ENCODE peak calls at places on chromosome 22, in six cellular contexts. M is SK-N-SH, A is HCT116, J is GM23248, G is MM.1S, W is neural progenitor cell. T is an unnamed sample. For H3K4me1, the result is how much of the 10 kb centered on the place peaks cover.

GRCh38 chr22:30861131-30861530 is 107.4 kb downstream of the MORC2 start:
- DNase-seq in W (no peak), A (no peak), J (no peak), G (no peak), M (peak), T (no peak)

GRCh38 chr22:30159561-30160353 is 79.5 kb downstream of the HORMAD2 start:
- DNase-seq in G (no peak), A (no peak), M (no peak), J (peak), W (no peak), T (peak)

GRCh38 chr22:40463727-40464126 is 93.3 kb downstream of the SGSM3 start:
- DNase-seq in A (no peak), J (no peak), G (no peak), W (no peak), M (no peak), T (no peak)

GRCh38 chr22:17563936-17564391 is 666 bp downstream of the SLC25A18 start:
- DNase-seq in G (no peak), A (no peak), J (peak), W (no peak), M (no peak), T (no peak)

GRCh38 chr22:28002181-28002700 is 83.2 kb upstream of the PITPNB start:
- DNase-seq in W (no peak), G (no peak), A (no peak), M (peak), J (peak), T (no peak)

GRCh38 chr22:35407352-35407751 is 7.4 kb downstream of the MCM5 start:
- DNase-seq in G (no peak), J (no peak), A (no peak), W (no peak), M (no peak), T (no peak)

GRCh38 chr22:33726294-33726711 is 194.0 kb downstream of the LARGE1 start:
- DNase-seq in W (no peak), J (peak), G (no peak), A (no peak), M (no peak), T (peak)

GRCh38 chr22:22164541-22165272 is 79.9 kb upstream of the VPREB1 start:
- DNase-seq in G (no peak), J (no peak), M (no peak), W (peak), A (no peak), T (no peak)

GRCh38 chr22:36027960-36028645 is 521 bp downstream of the RBFOX2 start:
- DNase-seq in J (no peak), G (peak), W (peak), A (no peak), M (peak), T (peak)

GRCh38 chr22:30893434-30894370 is 74.9 kb downstream of the MORC2 start:
- DNase-seq in M (no peak), W (no peak), G (no peak), A (no peak), J (no peak), T (no peak)

GRCh38 chr22:41911292-41911611 is 3.6 kb downstream of the SHISA8 start:
- DNase-seq in G (no peak), W (peak), J (no peak), A (no peak), M (no peak), T (no peak)

GRCh38 chr22:47367993-47368945 is 605.8 kb downstream of the TBC1D22A start:
- DNase-seq in A (no peak), J (no peak), W (no peak), M (no peak), G (no peak), T (no peak)

GRCh38 chr22:31652911-31653684 is 8.9 kb downstream of the PISD start:
- DNase-seq in G (no peak), J (no peak), M (no peak), W (no peak), A (no peak), T (peak)

GRCh38 chr22:18954941-18955571 is 19.0 kb upstream of the PRODH start:
- DNase-seq in W (no peak), M (no peak), G (no peak), J (no peak), A (no peak), T (no peak)

GRCh38 chr22:48483764-48484528 is 1343.7 kb downstream of the BRD1 start:
- DNase-seq in M (no peak), W (peak), A (no peak), J (no peak), G (no peak), T (no peak)

GRCh38 chr22:22467112-22467511 is 41.4 kb downstream of the ZNF280B start:
- DNase-seq in W (no peak), A (no peak), J (no peak), G (no peak), M (no peak), T (no peak)

GRCh38 chr22:27642104-27642800 is 159.3 kb downstream of the MN1 start:
- DNase-seq in J (no peak), W (peak), G (no peak), A (no peak), M (peak), T (no peak)

DNA sequence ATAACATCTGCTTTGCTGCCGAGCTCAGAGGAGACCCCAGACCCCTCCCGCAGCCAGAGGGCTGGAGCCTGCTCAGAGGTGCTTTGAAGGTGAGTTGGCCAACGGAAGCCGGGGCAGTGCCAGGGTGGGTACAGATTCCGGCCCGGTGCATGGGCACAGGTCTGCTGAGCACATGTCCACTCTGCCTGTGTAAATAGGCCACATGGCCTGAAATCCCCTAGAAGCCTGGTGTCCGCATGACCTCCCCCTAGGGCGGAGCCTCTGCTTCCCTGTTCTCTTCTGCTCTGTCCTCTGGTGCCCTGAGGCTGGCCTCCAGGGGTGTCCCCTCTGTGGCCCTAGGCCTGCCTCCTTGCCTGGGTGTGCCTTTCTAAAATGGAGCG is 19.6 kb upstream of the TXNRD2 start:
- DNase-seq in A (no peak), G (no peak), W (no peak), J (no peak), M (peak), T (no peak)
- H3K4me1 ChIP-seq in A (under half), G (under half), W (under half), J (under half), M (under half), T (under half)

DNA sequence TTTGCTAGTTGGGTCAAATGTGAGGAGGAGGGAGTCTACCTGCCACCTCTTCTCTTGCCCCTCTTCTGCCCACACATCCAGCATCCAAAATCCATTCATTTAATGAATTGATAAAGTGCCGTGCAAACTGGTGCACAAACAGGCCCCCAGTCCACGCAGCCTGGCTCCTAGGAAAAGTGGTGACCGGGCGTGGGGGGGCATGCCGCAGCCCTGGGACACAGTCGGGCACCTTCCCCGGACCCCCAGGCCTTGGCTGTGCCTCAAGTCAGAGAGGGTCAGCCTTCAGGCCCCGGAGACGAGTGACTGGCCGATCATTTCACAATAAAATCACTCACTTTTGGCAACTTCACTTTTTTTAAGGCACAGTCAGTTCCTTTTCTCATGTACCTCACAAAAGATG is 8.1 kb downstream of the CDPF1 start:
- DNase-seq in J (no peak), W (no peak), A (no peak), M (peak), G (no peak), T (no peak)
- H3K9ac ChIP-seq in J (no peak), W (no peak), A (no peak), M (no peak), G (no peak), T (no peak)

GRCh38 chr22:43378011-43378704 is 33.7 kb upstream of the MPPED1 start:
- DNase-seq in W (no peak), M (no peak), J (peak), G (peak), A (no peak), T (no peak)
- TF ChIP-seq EZH2phosphoT487 in W (no peak), M (no peak), J (no peak), G (no peak), A (no peak), T (no peak)

GRCh38 chr22:37894939-37895670 is 11.0 kb upstream of the MICALL1 start:
- DNase-seq in J (no peak), W (peak), G (no peak), A (no peak), M (no peak), T (peak)

GRCh38 chr22:37896181-37896592 is 9.9 kb upstream of the MICALL1 start:
- DNase-seq in W (no peak), M (no peak), G (peak), J (no peak), A (no peak), T (peak)

GRCh38 chr22:37897805-37898204 is 8.3 kb upstream of the MICALL1 start:
- DNase-seq in W (no peak), G (no peak), M (no peak), J (no peak), A (no peak), T (no peak)

GRCh38 chr22:37896939-37897338 is 9.2 kb upstream of the MICALL1 start:
- DNase-seq in M (no peak), J (no peak), W (peak), A (no peak), G (no peak), T (no peak)

GRCh38 chr22:37898441-37899181 is 7.5 kb upstream of the MICALL1 start:
- DNase-seq in J (no peak), A (no peak), G (no peak), M (no peak), W (no peak), T (no peak)
- H3K4me1 ChIP-seq in J (under half), A (half or more), G (under half), M (under half), W (under half), T (under half)

DNA sequence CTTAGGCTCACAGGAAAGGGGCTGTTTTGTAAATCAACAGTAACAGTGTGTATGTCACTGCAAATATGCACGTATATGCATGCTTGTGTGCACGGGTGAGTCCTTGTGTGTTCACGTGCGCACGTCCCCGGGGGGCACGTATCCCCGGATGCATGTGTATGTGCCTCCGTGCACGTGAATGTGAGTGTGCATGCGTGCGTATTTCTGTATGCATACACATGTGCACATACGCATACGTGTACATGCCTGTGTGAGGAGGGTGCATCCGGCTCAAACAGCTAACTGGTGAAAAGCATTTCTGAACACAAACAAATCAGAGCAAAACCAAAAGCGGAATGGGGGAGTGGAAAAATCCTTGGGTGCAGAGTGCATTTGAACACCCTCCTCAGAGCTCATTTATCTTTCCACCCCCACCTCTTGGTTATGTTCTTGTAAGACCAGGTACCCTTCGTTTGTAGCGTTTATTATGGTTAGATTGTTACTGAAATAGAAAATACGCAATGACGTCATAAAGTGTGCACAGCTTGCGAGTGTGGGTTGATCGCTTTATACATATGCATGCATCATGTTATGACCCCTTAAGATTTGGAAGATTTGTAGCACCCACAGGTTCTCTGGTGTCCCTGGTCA is 7.0 kb downstream of the ARSA start:
- DNase-seq in G (peak), W (no peak), A (no peak), J (peak), M (no peak), T (peak)
- H3K9ac ChIP-seq in G (peak), W (no peak), A (peak), J (no peak), M (no peak), T (no peak)

GRCh38 chr22:49855491-49855911 is 1.9 kb downstream of the ZBED4 start:
- DNase-seq in G (no peak), W (no peak), M (no peak), A (no peak), J (peak), T (peak)
- TF ChIP-seq EZH2phosphoT487 in G (no peak), W (no peak), M (no peak), A (no peak), J (no peak), T (no peak)